ENCODE peak calls at places on chromosome 2, in five cellular contexts. One of them, this sample, is unnamed.
A peak's percentile ranks its signal among the peaks of the same experiment; 100 is the strongest.

GRCh38 chr2:111705206-111705605 is 178.8 kb downstream of the ANAPC1 start:
- DNase-seq in ascending aorta: no peak
- DNase-seq in stomach: no peak
- DNase-seq in H1: no peak
- DNase-seq in hepatocyte: no peak
- DNase-seq in this sample: no peak

GRCh38 chr2:224127871-224128501 is 88.9 kb upstream of the SERPINE2 start:
- DNase-seq in ascending aorta: no peak
- DNase-seq in stomach: no peak
- DNase-seq in H1: no peak
- DNase-seq in hepatocyte: no peak
- DNase-seq in this sample: peak; percentile 83

GRCh38 chr2:219707496-219708285 is 80.3 kb downstream of the SLC4A3 start:
- DNase-seq in ascending aorta: no peak
- DNase-seq in stomach: no peak
- DNase-seq in H1: no peak
- DNase-seq in hepatocyte: no peak
- DNase-seq in this sample: peak; percentile 84

GRCh38 chr2:62038980-62039771 is 133.7 kb downstream of the COMMD1 start:
- DNase-seq in ascending aorta: no peak
- DNase-seq in stomach: no peak
- DNase-seq in H1: no peak
- DNase-seq in hepatocyte: no peak
- DNase-seq in this sample: peak; percentile 61

GRCh38 chr2:166334800-166335199 is 40.9 kb downstream of the SCN9A start:
- DNase-seq in ascending aorta: no peak
- DNase-seq in stomach: no peak
- DNase-seq in H1: no peak
- DNase-seq in hepatocyte: no peak
- DNase-seq in this sample: no peak

GRCh38 chr2:23685201-23685600 is 241.7 kb downstream of the ATAD2B start:
- DNase-seq in ascending aorta: no peak
- DNase-seq in stomach: no peak
- DNase-seq in H1: no peak
- DNase-seq in hepatocyte: no peak
- DNase-seq in this sample: no peak

GRCh38 chr2:240236217-240237111 is 96.0 kb upstream of the OTOS start:
- DNase-seq in ascending aorta: no peak
- DNase-seq in stomach: no peak
- DNase-seq in H1: no peak
- DNase-seq in hepatocyte: no peak
- DNase-seq in this sample: no peak

GRCh38 chr2:96963316-96963715 is 23.1 kb downstream of the FAM178B start:
- DNase-seq in ascending aorta: no peak
- DNase-seq in stomach: no peak
- DNase-seq in H1: no peak
- DNase-seq in hepatocyte: no peak
- DNase-seq in this sample: no peak

GRCh38 chr2:236946871-236947270 is 138.8 kb upstream of the COPS8 start:
- DNase-seq in ascending aorta: no peak
- DNase-seq in stomach: no peak
- DNase-seq in H1: no peak
- DNase-seq in hepatocyte: no peak
- DNase-seq in this sample: no peak
- H3K4me3 ChIP-seq in ascending aorta: no peak overlapping the region
- H3K4me3 ChIP-seq in stomach: no peak overlapping the region
- H3K4me3 ChIP-seq in H1: no peak overlapping the region
- H3K4me3 ChIP-seq in hepatocyte: no peak overlapping the region
- H3K4me3 ChIP-seq in this sample: no peak overlapping the region

DNA sequence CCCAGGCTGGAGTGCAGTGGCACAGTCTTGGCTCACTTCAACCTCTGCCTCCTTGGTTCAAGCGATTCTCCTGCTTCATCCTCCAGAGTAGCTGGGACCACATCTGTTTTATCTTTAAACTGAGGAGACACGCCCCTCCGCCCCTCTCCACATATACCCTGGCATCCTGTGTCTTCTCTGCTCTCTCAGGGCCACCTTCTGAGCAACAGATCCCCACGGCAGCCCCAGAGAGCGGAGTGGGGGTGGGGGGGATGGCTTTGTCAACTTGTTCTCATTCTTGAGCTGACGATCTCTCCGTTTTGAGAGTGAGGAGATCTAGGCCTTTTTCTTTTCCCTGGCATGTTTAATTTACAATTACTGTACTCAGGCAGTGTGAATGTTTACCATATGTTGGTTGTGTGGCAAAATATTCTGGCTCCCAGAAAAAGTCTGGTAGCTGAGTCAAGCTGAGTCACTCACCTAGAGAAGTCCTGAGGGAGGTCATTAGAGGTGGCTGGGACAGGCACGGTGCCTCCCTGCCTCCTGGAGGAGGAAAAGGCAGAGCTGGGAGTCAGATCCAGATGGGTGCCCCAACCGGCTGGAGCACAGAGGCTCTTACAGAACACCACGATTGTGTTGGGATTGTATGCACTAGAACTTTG is 19.5 kb upstream of the ID2 start:
- DNase-seq in ascending aorta: no peak
- DNase-seq in stomach: no peak
- DNase-seq in H1: no peak
- DNase-seq in hepatocyte: peak; percentile 49
- DNase-seq in this sample: peak; percentile 71
- TF ChIP-seq CTCF in ascending aorta: peak; percentile 11
- TF ChIP-seq CTCF in stomach: no peak
- TF ChIP-seq CTCF in H1: no peak
- TF ChIP-seq CTCF in hepatocyte: peak; percentile 15
- TF ChIP-seq CTCF in this sample: no peak

GRCh38 chr2:46335404-46335965 is 38.3 kb downstream of the EPAS1 start:
- DNase-seq in ascending aorta: no peak
- DNase-seq in stomach: no peak
- DNase-seq in H1: peak; percentile 7
- DNase-seq in hepatocyte: peak; percentile 55
- DNase-seq in this sample: peak; percentile 80
- H3K4me3 ChIP-seq in ascending aorta: peak overlapping the region; percentile 42
- H3K4me3 ChIP-seq in stomach: peak overlapping the region; percentile 10
- H3K4me3 ChIP-seq in H1: no peak overlapping the region
- H3K4me3 ChIP-seq in hepatocyte: no peak overlapping the region
- H3K4me3 ChIP-seq in this sample: peak overlapping the region; percentile 26

DNA sequence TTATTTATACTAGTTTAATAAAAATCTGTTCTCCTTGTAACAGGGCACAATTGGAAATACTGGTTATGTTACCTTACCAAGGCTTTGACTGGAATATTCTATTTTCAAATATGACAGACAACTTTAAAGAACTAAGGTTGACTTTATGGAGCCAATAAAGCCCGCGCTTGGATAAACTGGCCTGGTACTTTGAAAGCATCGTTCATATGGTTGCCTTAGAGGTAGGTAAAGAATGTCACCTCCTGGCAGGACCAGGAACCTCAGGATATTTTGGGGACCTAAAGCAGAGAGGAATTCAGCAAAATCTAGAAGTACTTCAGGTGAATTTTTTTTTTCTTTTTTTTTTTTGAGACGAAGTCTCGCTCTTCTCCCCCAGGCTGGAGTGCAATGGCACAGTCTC is 71.2 kb upstream of the CREB1 start:
- DNase-seq in ascending aorta: no peak
- DNase-seq in stomach: no peak
- DNase-seq in H1: no peak
- DNase-seq in hepatocyte: no peak
- DNase-seq in this sample: no peak
- TF ChIP-seq CTCF in ascending aorta: no peak
- TF ChIP-seq CTCF in stomach: no peak
- TF ChIP-seq CTCF in H1: peak; percentile 31
- TF ChIP-seq CTCF in hepatocyte: no peak
- TF ChIP-seq CTCF in this sample: no peak

GRCh38 chr2:11319939-11320338 is 24.5 kb downstream of the ROCK2 start:
- DNase-seq in ascending aorta: no peak
- DNase-seq in stomach: no peak
- DNase-seq in H1: no peak
- DNase-seq in hepatocyte: no peak
- DNase-seq in this sample: peak; percentile 35

GRCh38 chr2:11312770-11313471 is 31.5 kb downstream of the ROCK2 start:
- DNase-seq in ascending aorta: no peak
- DNase-seq in stomach: no peak
- DNase-seq in H1: no peak
- DNase-seq in hepatocyte: no peak
- DNase-seq in this sample: no peak

GRCh38 chr2:11311543-11311942 is 32.9 kb downstream of the ROCK2 start:
- DNase-seq in ascending aorta: no peak
- DNase-seq in stomach: no peak
- DNase-seq in H1: no peak
- DNase-seq in hepatocyte: no peak
- DNase-seq in this sample: no peak

GRCh38 chr2:11314482-11314881 is 30.0 kb downstream of the ROCK2 start:
- DNase-seq in ascending aorta: no peak
- DNase-seq in stomach: no peak
- DNase-seq in H1: no peak
- DNase-seq in hepatocyte: no peak
- DNase-seq in this sample: no peak

DNA sequence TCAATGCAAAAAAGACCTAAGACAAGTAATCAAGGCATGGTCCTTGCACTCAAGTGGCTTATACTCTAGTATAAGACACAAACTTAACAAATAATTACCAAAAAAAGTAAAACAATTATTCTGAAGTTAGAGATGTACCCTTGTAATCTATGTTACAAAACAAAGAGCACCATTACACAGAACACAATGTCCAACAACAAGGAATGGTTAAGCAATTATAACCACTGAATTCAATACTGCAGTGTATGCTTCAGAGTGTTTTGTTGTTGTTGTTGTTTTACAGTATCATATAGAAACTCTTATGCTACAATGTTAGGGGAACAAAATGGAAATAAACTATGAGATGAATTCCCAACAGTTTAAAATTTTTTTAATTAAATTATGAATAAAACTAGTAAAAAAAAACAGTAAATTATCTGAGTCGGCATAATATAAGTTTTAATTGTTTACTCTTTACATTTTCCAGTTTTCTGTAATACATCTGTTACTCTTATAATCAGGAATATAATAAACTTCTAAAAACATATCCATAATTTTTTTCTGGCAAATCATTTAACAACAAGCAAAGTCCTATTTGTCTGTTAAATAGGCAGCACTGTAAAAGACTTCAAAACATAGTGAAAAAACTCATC is 29.2 kb downstream of the ROCK2 start:
- DNase-seq in ascending aorta: no peak
- DNase-seq in stomach: no peak
- DNase-seq in H1: no peak
- DNase-seq in hepatocyte: no peak
- DNase-seq in this sample: no peak
- H3K4me3 ChIP-seq in ascending aorta: no peak overlapping the region
- H3K4me3 ChIP-seq in stomach: no peak overlapping the region
- H3K4me3 ChIP-seq in H1: no peak overlapping the region
- H3K4me3 ChIP-seq in hepatocyte: no peak overlapping the region
- H3K4me3 ChIP-seq in this sample: no peak overlapping the region

GRCh38 chr2:188319845-188320244 is 28.2 kb downstream of the GULP1 start:
- DNase-seq in ascending aorta: no peak
- DNase-seq in stomach: no peak
- DNase-seq in H1: no peak
- DNase-seq in hepatocyte: no peak
- DNase-seq in this sample: no peak
- TF ChIP-seq CTCF in ascending aorta: no peak
- TF ChIP-seq CTCF in stomach: no peak
- TF ChIP-seq CTCF in H1: no peak
- TF ChIP-seq CTCF in hepatocyte: no peak
- TF ChIP-seq CTCF in this sample: no peak

GRCh38 chr2:208350610-208351009 is 56.0 kb upstream of the PTH2R start:
- DNase-seq in ascending aorta: no peak
- DNase-seq in stomach: no peak
- DNase-seq in H1: no peak
- DNase-seq in hepatocyte: no peak
- DNase-seq in this sample: peak; percentile 87
- H3K4me3 ChIP-seq in ascending aorta: no peak overlapping the region
- H3K4me3 ChIP-seq in stomach: no peak overlapping the region
- H3K4me3 ChIP-seq in H1: no peak overlapping the region
- H3K4me3 ChIP-seq in hepatocyte: no peak overlapping the region
- H3K4me3 ChIP-seq in this sample: no peak overlapping the region

GRCh38 chr2:209260281-209260680 is 163.6 kb upstream of the MAP2 start:
- DNase-seq in ascending aorta: no peak
- DNase-seq in stomach: no peak
- DNase-seq in H1: no peak
- DNase-seq in hepatocyte: no peak
- DNase-seq in this sample: no peak

DNA sequence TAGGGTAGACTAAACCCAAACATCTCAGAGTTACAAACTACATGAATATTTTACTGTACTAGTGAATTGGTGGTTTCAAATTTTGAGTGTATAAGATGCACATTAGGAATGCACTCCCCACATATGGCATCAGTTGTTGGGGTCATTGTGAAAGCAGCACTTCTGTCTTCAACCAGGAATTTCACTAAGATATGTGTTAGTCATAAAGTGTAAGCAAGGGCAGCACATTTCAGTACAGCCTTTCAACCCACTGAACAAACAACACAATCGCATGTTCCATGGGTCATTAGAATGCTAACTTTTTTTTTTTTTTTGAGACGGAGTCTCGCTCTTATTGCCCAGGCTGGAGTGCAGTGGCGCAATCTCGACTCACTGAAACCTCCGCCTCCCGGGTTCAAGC is 164.1 kb upstream of the MAP2 start:
- DNase-seq in ascending aorta: no peak
- DNase-seq in stomach: no peak
- DNase-seq in H1: no peak
- DNase-seq in hepatocyte: no peak
- DNase-seq in this sample: no peak
- TF ChIP-seq CTCF in ascending aorta: no peak
- TF ChIP-seq CTCF in stomach: no peak
- TF ChIP-seq CTCF in H1: no peak
- TF ChIP-seq CTCF in hepatocyte: no peak
- TF ChIP-seq CTCF in this sample: no peak